ENCODE peak calls at places on chromosomes 1 and 21, in five cellular contexts. D is progenitor cell of endocrine pancreas, T is GM10248, A is type B pancreatic cell, O is choroid plexus epithelial cell. R is an unnamed sample.

GRCh38 chr1:32736812-32737791 is 34.5 kb upstream of the SYNC start:
- DNase-seq in O (no peak), D (no peak), A (no peak), T (no peak), R (no peak)

GRCh38 chr1:109478806-109479205 is 4.9 kb upstream of the ATXN7L2 start:
- DNase-seq in A (no peak), O (peak; percentile 15), D (peak; percentile 30), T (no peak), R (no peak)

GRCh38 chr1:108661030-108661609 is at the start of gene HENMT1:
- DNase-seq in O (peak; percentile 77), D (peak; percentile 37), T (peak; percentile 79), A (peak; percentile 77), R (peak; percentile 86)

GRCh38 chr1:95640746-95641145 is 406.7 kb downstream of the RWDD3 start:
- DNase-seq in T (no peak), O (peak; percentile 6), D (no peak), A (no peak), R (no peak)

GRCh38 chr1:2783435-2784397 is 17.8 kb downstream of the TTC34 start:
- DNase-seq in A (no peak), T (no peak), O (no peak), D (no peak), R (peak; percentile 82)

GRCh38 chr1:50332941-50333594 is 90.2 kb downstream of the DMRTA2 start:
- DNase-seq in D (peak; percentile 65), T (peak; percentile 82), O (peak; percentile 46), A (peak; percentile 77), R (no peak)

GRCh38 chr1:228478326-228478725 is 8.9 kb upstream of the RNF187 start:
- DNase-seq in O (no peak), T (no peak), D (no peak), A (no peak), R (no peak)

GRCh38 chr1:160844447-160845232 is 18.0 kb downstream of the CD244 start:
- DNase-seq in A (no peak), T (no peak), O (no peak), D (no peak), R (peak; percentile 27)

GRCh38 chr1:15246960-15247614 is at the start of gene FHAD1:
- DNase-seq in T (peak; percentile 75), A (peak; percentile 78), D (peak; percentile 70), O (peak; percentile 69), R (no peak)

GRCh38 chr1:30043731-30044408 is 679.5 kb downstream of the MATN1 start:
- DNase-seq in D (no peak), A (peak; percentile 31), O (no peak), T (no peak), R (peak; percentile 82)

GRCh38 chr1:218397752-218398339 is 52.7 kb downstream of the TGFB2 start:
- DNase-seq in T (no peak), O (peak; percentile 73), A (no peak), D (no peak), R (no peak)

GRCh38 chr1:174157157-174157806 is 2.0 kb upstream of the RABGAP1L start:
- DNase-seq in D (no peak), T (peak; percentile 59), A (no peak), O (no peak), R (no peak)

GRCh38 chr1:20114021-20114648 is 5.2 kb downstream of the PLA2G2D start:
- DNase-seq in T (no peak), D (no peak), A (no peak), O (no peak), R (no peak)

GRCh38 chr1:167440776-167441175 is 77.6 kb downstream of the CD247 start:
- DNase-seq in A (no peak), D (no peak), O (no peak), T (no peak), R (peak; percentile 49)

GRCh38 chr1:24069817-24070216 is 42.1 kb downstream of the MYOM3 start:
- DNase-seq in T (no peak), D (no peak), A (no peak), O (no peak), R (no peak)

GRCh38 chr1:75901371-75901770 is 30.8 kb downstream of the ASB17 start:
- DNase-seq in A (no peak), O (peak; percentile 2), T (no peak), D (no peak), R (no peak)

GRCh38 chr1:116806245-116806644 is 52.0 kb downstream of the CD2 start:
- DNase-seq in A (no peak), D (no peak), T (peak; percentile 18), O (no peak), R (no peak)

GRCh38 chr1:248622491-248623106 is 12.3 kb downstream of the OR2T11 start:
- DNase-seq in A (no peak), D (no peak), T (peak; percentile 66), O (peak; percentile 21), R (no peak)

GRCh38 chr1:177343445-177343844 is 172.7 kb downstream of the BRINP2 start:
- DNase-seq in A (no peak), D (no peak), O (no peak), T (no peak), R (peak; percentile 5)

GRCh38 chr1:210223174-210223904 is 9.3 kb upstream of the SERTAD4 start:
- DNase-seq in A (no peak), O (no peak), T (no peak), D (no peak), R (no peak)

GRCh38 chr1:42777860-42778259 is 6.9 kb upstream of the TMEM269 start:
- DNase-seq in T (peak; percentile 57), D (no peak), A (no peak), O (peak; percentile 72), R (no peak)

GRCh38 chr1:39976732-39977131 is 21.8 kb downstream of the MFSD2A start:
- DNase-seq in O (no peak), A (no peak), D (no peak), T (no peak), R (no peak)

GRCh38 chr1:244865028-244865371 is 657 bp upstream of the HNRNPU start:
- DNase-seq in D (no peak), O (no peak), T (no peak), A (no peak), R (no peak)

GRCh38 chr1:29639741-29640427 is 403.6 kb downstream of the PTPRU start:
- DNase-seq in A (peak; percentile 50), D (peak; percentile 7), T (no peak), O (peak; percentile 54), R (peak; percentile 72)

GRCh38 chr1:201310986-201311355 is 27.7 kb downstream of the PKP1 start:
- DNase-seq in O (no peak), D (no peak), A (no peak), T (no peak), R (no peak)

GRCh38 chr1:39387452-39387851 is 104.0 kb upstream of the BMP8A start:
- DNase-seq in O (peak; percentile 88), D (no peak), T (no peak), A (no peak), R (no peak)

GRCh38 chr21:45756029-45756428 is 112.5 kb downstream of the PCBP3 start:
- DNase-seq in O (no peak), T (no peak), D (no peak), A (no peak), R (no peak)

GRCh38 chr1:189908113-189908512 is 569.6 kb downstream of the BRINP3 start:
- DNase-seq in D (no peak), O (no peak), T (no peak), A (no peak), R (no peak)

GRCh38 chr1:1063945-1064831 is 9.9 kb downstream of the RNF223 start:
- DNase-seq in O (peak; percentile 89), A (no peak), D (peak; percentile 57), T (peak; percentile 90), R (peak; percentile 91)

GRCh38 chr1:181588631-181589030 is 105.3 kb downstream of the CACNA1E start:
- DNase-seq in O (no peak), T (no peak), A (no peak), D (no peak), R (no peak)

GRCh38 chr1:181587870-181588438 is 104.6 kb downstream of the CACNA1E start:
- DNase-seq in D (no peak), A (no peak), T (no peak), O (no peak), R (no peak)

GRCh38 chr1:181583598-181583997 is 100.3 kb downstream of the CACNA1E start:
- DNase-seq in D (no peak), T (no peak), A (no peak), O (no peak), R (no peak)
- TF ChIP-seq CTCF in D (peak; percentile 68), T (no peak), A (peak; percentile 45), O (no peak), R (no peak)

DNA sequence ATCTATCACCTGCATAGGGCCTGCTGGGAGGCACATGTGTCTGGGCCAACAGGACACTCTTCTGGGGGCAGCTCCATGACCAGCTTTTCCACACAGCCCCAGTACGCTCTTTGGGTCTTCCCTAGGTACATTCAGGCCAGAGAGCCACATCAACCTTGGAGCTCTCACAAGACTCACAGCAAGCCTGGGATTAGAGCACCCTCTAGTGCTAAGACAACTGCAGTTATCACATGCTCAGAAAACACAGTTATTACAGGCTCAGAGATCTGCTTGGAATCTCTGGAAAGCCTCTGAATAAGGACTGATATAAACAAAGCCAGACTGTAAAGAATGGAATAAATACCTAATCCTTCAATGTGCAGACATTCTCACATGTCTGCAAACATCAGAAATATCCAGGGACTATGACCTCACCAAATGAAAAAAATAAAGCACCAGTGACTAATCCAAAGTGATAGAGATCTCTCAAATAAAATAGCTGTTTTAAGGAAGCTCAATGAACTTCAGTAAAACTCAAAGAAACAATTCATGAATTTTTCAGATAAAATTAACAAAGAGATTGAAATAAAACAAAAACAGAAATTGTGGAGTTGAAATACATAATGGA is 563.9 kb upstream of the NR5A2 start:
- DNase-seq in T (peak; percentile 7), D (no peak), A (no peak), O (peak; percentile 83), R (no peak)
- TF ChIP-seq CTCF in T (peak; percentile 37), D (peak; percentile 71), A (peak; percentile 69), O (peak; percentile 71), R (peak; percentile 50)

GRCh38 chr1:58932820-58933598 is 149.2 kb upstream of the JUN start:
- DNase-seq in T (no peak), D (no peak), A (no peak), O (peak; percentile 89), R (no peak)

GRCh38 chr1:58931761-58932160 is 147.9 kb upstream of the JUN start:
- DNase-seq in T (no peak), A (no peak), O (no peak), D (no peak), R (no peak)

GRCh38 chr1:58934711-58935110 is 150.9 kb upstream of the JUN start:
- DNase-seq in T (no peak), D (no peak), A (no peak), O (no peak), R (no peak)

GRCh38 chr1:58931024-58931423 is 147.2 kb upstream of the JUN start:
- DNase-seq in O (no peak), D (no peak), A (no peak), T (no peak), R (no peak)

GRCh38 chr1:58933599-58933926 is 149.7 kb upstream of the JUN start:
- DNase-seq in A (no peak), O (peak; percentile 48), T (no peak), D (no peak), R (no peak)
- TF ChIP-seq CTCF in A (peak; percentile 12), O (peak; percentile 18), T (no peak), D (no peak), R (no peak)

DNA sequence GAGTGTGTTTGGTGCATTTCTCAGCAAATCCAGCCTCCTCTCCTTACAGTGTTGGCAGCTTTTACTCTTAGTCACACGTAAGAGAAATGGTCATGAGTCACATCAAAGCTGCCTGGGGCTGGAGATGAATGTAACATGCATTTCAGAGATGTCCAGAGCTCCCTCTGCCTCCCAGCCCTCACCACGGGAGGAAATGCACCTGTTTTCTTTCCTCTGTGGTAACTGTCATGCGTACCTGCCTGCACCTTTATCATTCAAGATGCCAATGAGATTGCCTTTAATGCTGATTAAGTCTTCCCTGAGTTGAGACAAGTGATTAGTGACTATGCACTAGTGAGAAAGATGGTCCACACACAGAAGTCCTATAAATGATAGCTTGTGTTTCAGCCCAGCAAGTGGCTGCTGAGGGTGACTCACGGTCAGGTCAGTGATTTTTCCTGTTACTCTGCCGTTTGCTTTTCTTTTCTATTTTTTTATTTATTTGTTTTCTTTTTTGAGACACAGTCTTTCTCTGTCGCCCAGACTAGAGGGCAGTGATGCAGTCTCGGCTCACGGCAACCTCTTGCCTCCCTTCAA is 277.3 kb upstream of the FMN2 start:
- DNase-seq in D (no peak), T (no peak), A (no peak), O (peak; percentile 14), R (no peak)
- TF ChIP-seq CTCF in D (no peak), T (no peak), A (no peak), O (no peak), R (no peak)

R was measured in osteocyte.